ENCODE peak calls at places on chromosomes 16 and 17, in five cellular contexts. One of them, this sample, is unnamed.
A peak's percentile ranks its signal among the peaks of the same experiment; 100 is the strongest.

GRCh38 chr16:72210571-72210970 is 38.6 kb upstream of the PMFBP1 start:
- DNase-seq in H1: no peak
- DNase-seq in NT2/D1: no peak
- DNase-seq in HepG2: no peak
- DNase-seq in GM12878: no peak
- DNase-seq in this sample: no peak

GRCh38 chr16:89863741-89864391 is 9.5 kb upstream of the TCF25 start:
- DNase-seq in H1: no peak
- DNase-seq in NT2/D1: no peak
- DNase-seq in HepG2: no peak
- DNase-seq in GM12878: peak; percentile 69
- DNase-seq in this sample: no peak

GRCh38 chr17:19904412-19904811 is 36.7 kb upstream of the ULK2 start:
- DNase-seq in H1: no peak
- DNase-seq in NT2/D1: no peak
- DNase-seq in HepG2: peak; percentile 8
- DNase-seq in GM12878: no peak
- DNase-seq in this sample: no peak

GRCh38 chr17:63451150-63451549 is 5.0 kb upstream of the CYB561 start:
- DNase-seq in H1: no peak
- DNase-seq in NT2/D1: no peak
- DNase-seq in HepG2: no peak
- DNase-seq in GM12878: no peak
- DNase-seq in this sample: no peak

GRCh38 chr16:9275816-9276354 is 184.4 kb downstream of the HAPSTR1 start:
- DNase-seq in H1: no peak
- DNase-seq in NT2/D1: no peak
- DNase-seq in HepG2: no peak
- DNase-seq in GM12878: no peak
- DNase-seq in this sample: no peak

GRCh38 chr17:1961187-1961586 is 63.9 kb downstream of the RTN4RL1 start:
- DNase-seq in H1: no peak
- DNase-seq in NT2/D1: peak; percentile 39
- DNase-seq in HepG2: no peak
- DNase-seq in GM12878: no peak
- DNase-seq in this sample: peak; percentile 48

GRCh38 chr17:74759243-74759801 is 10.9 kb downstream of the NHERF1 start:
- DNase-seq in H1: no peak
- DNase-seq in NT2/D1: no peak
- DNase-seq in HepG2: no peak
- DNase-seq in GM12878: no peak
- DNase-seq in this sample: no peak

GRCh38 chr16:49453983-49454382 is 80.4 kb downstream of the C16orf78 start:
- DNase-seq in H1: no peak
- DNase-seq in NT2/D1: no peak
- DNase-seq in HepG2: no peak
- DNase-seq in GM12878: no peak
- DNase-seq in this sample: no peak

DNA sequence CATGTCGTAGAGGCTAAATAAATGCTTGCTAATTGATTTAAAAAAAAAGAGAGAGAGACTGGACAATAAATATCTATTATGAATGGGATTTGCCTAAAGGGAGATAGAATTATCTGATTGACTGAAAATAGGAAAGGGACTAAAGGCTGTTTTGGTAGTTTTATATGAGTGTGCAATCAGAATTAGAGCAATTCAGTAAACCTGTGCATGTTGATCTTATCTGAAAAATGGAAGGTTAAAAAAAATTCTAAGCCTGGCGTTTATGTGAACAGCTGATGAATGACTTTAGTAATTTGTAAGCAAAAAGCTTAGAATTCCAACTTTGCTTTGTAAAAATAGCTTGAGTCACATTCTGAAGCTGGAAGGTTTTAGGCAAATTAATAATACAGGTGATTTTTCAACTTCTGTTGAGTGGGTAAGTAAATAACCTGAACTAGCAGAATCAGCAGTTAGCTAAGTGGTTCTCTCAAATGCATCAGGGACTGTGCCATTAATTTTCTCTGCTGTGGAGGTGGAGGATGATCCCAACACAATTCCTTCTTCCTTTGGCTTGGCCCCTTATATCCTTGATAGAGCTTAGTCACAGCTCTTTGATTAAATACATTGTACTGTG is 254.4 kb downstream of the PHKB start:
- DNase-seq in H1: no peak
- DNase-seq in NT2/D1: no peak
- DNase-seq in HepG2: no peak
- DNase-seq in GM12878: no peak
- DNase-seq in this sample: no peak
- TF ChIP-seq SUZ12 in H1: no peak
- TF ChIP-seq SUZ12 in NT2/D1: no peak
- TF ChIP-seq SUZ12 in HepG2: no peak
- TF ChIP-seq SUZ12 in GM12878: no peak
- TF ChIP-seq SUZ12 in this sample: no peak

GRCh38 chr16:54115558-54115957 is 171.0 kb downstream of the IRX3 start:
- DNase-seq in H1: no peak
- DNase-seq in NT2/D1: no peak
- DNase-seq in HepG2: no peak
- DNase-seq in GM12878: no peak
- DNase-seq in this sample: no peak

GRCh38 chr16:54116126-54116525 is 170.5 kb downstream of the IRX3 start:
- DNase-seq in H1: no peak
- DNase-seq in NT2/D1: no peak
- DNase-seq in HepG2: no peak
- DNase-seq in GM12878: no peak
- DNase-seq in this sample: no peak

GRCh38 chr16:54121084-54121483 is 165.5 kb downstream of the IRX3 start:
- DNase-seq in H1: no peak
- DNase-seq in NT2/D1: no peak
- DNase-seq in HepG2: no peak
- DNase-seq in GM12878: no peak
- DNase-seq in this sample: no peak

GRCh38 chr16:54121539-54122295 is 164.9 kb downstream of the IRX3 start:
- DNase-seq in H1: no peak
- DNase-seq in NT2/D1: no peak
- DNase-seq in HepG2: no peak
- DNase-seq in GM12878: no peak
- DNase-seq in this sample: no peak

GRCh38 chr16:54118846-54119245 is 167.7 kb downstream of the IRX3 start:
- DNase-seq in H1: no peak
- DNase-seq in NT2/D1: no peak
- DNase-seq in HepG2: no peak
- DNase-seq in GM12878: no peak
- DNase-seq in this sample: no peak
- TF ChIP-seq SUZ12 in H1: no peak
- TF ChIP-seq SUZ12 in NT2/D1: no peak
- TF ChIP-seq SUZ12 in HepG2: no peak
- TF ChIP-seq SUZ12 in GM12878: no peak
- TF ChIP-seq SUZ12 in this sample: no peak

GRCh38 chr17:46851029-46851741 is at the start of gene WNT9B:
- DNase-seq in H1: no peak
- DNase-seq in NT2/D1: no peak
- DNase-seq in HepG2: peak; percentile 48
- DNase-seq in GM12878: no peak
- DNase-seq in this sample: peak; percentile 74
- TF ChIP-seq SUZ12 in H1: peak; percentile 19
- TF ChIP-seq SUZ12 in NT2/D1: no peak
- TF ChIP-seq SUZ12 in HepG2: no peak
- TF ChIP-seq SUZ12 in GM12878: no peak
- TF ChIP-seq SUZ12 in this sample: no peak

DNA sequence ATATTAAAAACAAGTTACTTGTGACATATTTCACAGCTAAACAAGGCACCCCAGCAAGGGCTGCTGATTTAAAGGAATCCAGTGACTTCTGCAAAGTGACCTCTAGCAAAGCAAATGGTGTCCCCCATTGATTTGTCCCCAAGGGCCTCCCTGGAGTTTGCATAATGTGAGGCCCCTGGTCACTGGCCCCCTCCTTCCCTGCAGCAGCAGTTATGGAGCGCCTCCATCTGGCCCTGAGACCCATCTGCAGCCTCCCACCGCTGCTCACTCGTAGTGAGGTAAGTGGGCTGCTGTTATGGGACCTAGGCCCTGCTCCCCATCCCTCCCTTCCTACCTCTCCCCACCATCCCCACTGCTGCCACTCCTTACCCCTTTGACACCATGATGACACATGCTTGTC is 19.6 kb upstream of the EEF2K start:
- DNase-seq in H1: no peak
- DNase-seq in NT2/D1: no peak
- DNase-seq in HepG2: no peak
- DNase-seq in GM12878: no peak
- DNase-seq in this sample: no peak
- TF ChIP-seq SUZ12 in H1: no peak
- TF ChIP-seq SUZ12 in NT2/D1: no peak
- TF ChIP-seq SUZ12 in HepG2: no peak
- TF ChIP-seq SUZ12 in GM12878: no peak
- TF ChIP-seq SUZ12 in this sample: no peak

GRCh38 chr17:7849185-7850117 is 5.4 kb upstream of the TMEM88 start:
- DNase-seq in H1: no peak
- DNase-seq in NT2/D1: no peak
- DNase-seq in HepG2: no peak
- DNase-seq in GM12878: no peak
- DNase-seq in this sample: no peak

GRCh38 chr17:7852262-7852670 is 2.6 kb upstream of the TMEM88 start:
- DNase-seq in H1: no peak
- DNase-seq in NT2/D1: no peak
- DNase-seq in HepG2: no peak
- DNase-seq in GM12878: no peak
- DNase-seq in this sample: no peak

GRCh38 chr17:7850118-7850504 is 4.8 kb upstream of the TMEM88 start:
- DNase-seq in H1: no peak
- DNase-seq in NT2/D1: no peak
- DNase-seq in HepG2: no peak
- DNase-seq in GM12878: no peak
- DNase-seq in this sample: no peak

GRCh38 chr17:7851438-7852261 is 3.2 kb upstream of the TMEM88 start:
- DNase-seq in H1: peak; percentile 82
- DNase-seq in NT2/D1: no peak
- DNase-seq in HepG2: peak; percentile 64
- DNase-seq in GM12878: peak; percentile 73
- DNase-seq in this sample: peak; percentile 88

DNA sequence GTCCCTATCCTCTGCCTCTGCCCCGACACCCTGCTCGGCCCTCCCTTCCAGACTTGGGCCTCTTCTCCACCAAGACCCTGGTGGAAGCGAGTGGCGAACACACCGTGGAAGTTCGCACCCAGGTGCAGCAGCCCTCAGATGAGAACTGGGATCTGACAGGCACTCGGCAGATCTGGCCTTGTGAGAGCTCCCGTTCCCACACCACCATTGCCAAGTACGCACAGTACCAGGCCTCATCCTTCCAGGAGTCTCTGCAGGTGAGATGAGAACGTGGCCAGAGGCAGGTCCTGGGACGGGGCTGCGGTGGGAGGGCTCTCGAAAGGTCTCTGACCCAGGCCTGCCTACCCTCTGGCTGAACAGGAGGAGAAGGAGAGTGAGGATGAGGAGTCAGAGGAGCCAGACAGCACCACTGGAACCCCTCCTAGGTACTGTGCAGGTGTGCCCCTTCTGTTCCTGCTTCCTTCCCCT is 3.9 kb upstream of the TMEM88 start:
- DNase-seq in H1: no peak
- DNase-seq in NT2/D1: no peak
- DNase-seq in HepG2: no peak
- DNase-seq in GM12878: no peak
- DNase-seq in this sample: no peak
- TF ChIP-seq SUZ12 in H1: no peak
- TF ChIP-seq SUZ12 in NT2/D1: no peak
- TF ChIP-seq SUZ12 in HepG2: no peak
- TF ChIP-seq SUZ12 in GM12878: no peak
- TF ChIP-seq SUZ12 in this sample: no peak

GRCh38 chr16:84386044-84386443 is 17.7 kb downstream of the ATP2C2 start:
- DNase-seq in H1: no peak
- DNase-seq in NT2/D1: no peak
- DNase-seq in HepG2: no peak
- DNase-seq in GM12878: no peak
- DNase-seq in this sample: no peak

GRCh38 chr16:84396537-84397008 is 28.2 kb downstream of the ATP2C2 start:
- DNase-seq in H1: no peak
- DNase-seq in NT2/D1: no peak
- DNase-seq in HepG2: no peak
- DNase-seq in GM12878: no peak
- DNase-seq in this sample: no peak

GRCh38 chr16:84387021-84387420 is 18.7 kb downstream of the ATP2C2 start:
- DNase-seq in H1: no peak
- DNase-seq in NT2/D1: no peak
- DNase-seq in HepG2: no peak
- DNase-seq in GM12878: no peak
- DNase-seq in this sample: no peak

GRCh38 chr16:84390131-84390785 is 21.9 kb downstream of the ATP2C2 start:
- DNase-seq in H1: no peak
- DNase-seq in NT2/D1: no peak
- DNase-seq in HepG2: no peak
- DNase-seq in GM12878: no peak
- DNase-seq in this sample: no peak

DNA sequence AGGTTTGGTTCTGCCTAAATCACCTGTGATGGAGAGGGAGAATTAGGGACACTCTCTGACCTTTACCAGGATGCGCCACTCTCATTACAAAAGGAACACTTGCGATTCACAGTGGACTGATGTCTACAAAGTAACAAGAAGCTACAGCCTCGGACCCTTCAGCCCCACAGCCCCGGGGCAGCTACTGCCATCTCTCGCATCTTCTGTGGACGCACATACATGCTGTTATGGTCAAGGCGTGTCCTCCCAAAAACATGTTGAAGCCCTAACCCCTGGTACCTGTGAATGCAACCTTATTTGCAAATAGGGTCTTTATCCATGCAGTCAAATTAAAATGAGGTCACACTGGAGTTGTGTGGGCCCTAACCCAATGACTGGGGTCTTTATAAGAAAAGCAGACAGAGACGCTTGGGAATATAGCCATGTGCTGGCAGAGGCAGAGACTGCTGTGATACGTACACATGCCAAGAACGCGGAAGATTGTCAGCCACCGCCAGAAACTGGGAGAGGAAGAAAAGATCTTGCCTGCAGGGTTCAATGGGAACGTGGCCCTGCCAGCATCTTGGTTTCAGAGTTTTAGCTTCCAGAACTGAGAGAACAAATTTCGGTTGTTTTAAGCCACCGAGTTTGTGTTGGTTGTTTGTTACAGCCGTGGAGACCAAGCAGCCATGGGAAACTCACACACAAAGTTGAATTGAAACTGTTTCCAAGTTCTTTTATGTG is 23.0 kb downstream of the ATP2C2 start:
- DNase-seq in H1: no peak
- DNase-seq in NT2/D1: no peak
- DNase-seq in HepG2: no peak
- DNase-seq in GM12878: no peak
- DNase-seq in this sample: no peak
- TF ChIP-seq SUZ12 in H1: no peak
- TF ChIP-seq SUZ12 in NT2/D1: no peak
- TF ChIP-seq SUZ12 in HepG2: no peak
- TF ChIP-seq SUZ12 in GM12878: no peak
- TF ChIP-seq SUZ12 in this sample: no peak

This sample was measured in HEK293T.